ENCODE peak calls at places on chromosomes 4 and X, in five cellular contexts. N, S, Q, L and J are unnamed samples.

GRCh38 chr4:184424993-184425758 is 49.2 kb downstream of the IRF2 start:
- DNase-seq in L (no peak), Q (no peak), N (no peak), S (no peak), J (no peak)

GRCh38 chr4:159455675-159456235 is 352.9 kb downstream of the RAPGEF2 start:
- DNase-seq in L (peak; percentile 18), S (peak; percentile 62), N (peak; percentile 26), Q (peak; percentile 57), J (no peak)

GRCh38 chr4:177010421-177010820 is 217.7 kb upstream of the VEGFC start:
- DNase-seq in S (no peak), Q (no peak), L (no peak), N (no peak), J (no peak)

GRCh38 chr4:125388653-125389052 is 73.9 kb downstream of the FAT4 start:
- DNase-seq in N (no peak), L (no peak), Q (peak; percentile 91), S (no peak), J (no peak)

GRCh38 chrX:369563-370101 is 17.1 kb downstream of the PPP2R3B start:
- DNase-seq in Q (no peak), L (no peak), N (no peak), S (no peak), J (no peak)

GRCh38 chr4:106080376-106080775 is 185.1 kb downstream of the NPNT start:
- DNase-seq in N (no peak), Q (peak; percentile 70), L (no peak), S (no peak), J (no peak)

GRCh38 chrX:24149346-24150050 is at the start of gene ZFX:
- DNase-seq in N (peak; percentile 59), Q (peak; percentile 71), S (peak; percentile 77), L (no peak), J (peak; percentile 42)

GRCh38 chr4:94595880-94596483 is 144.2 kb downstream of the PDLIM5 start:
- DNase-seq in S (peak; percentile 55), N (no peak), L (no peak), Q (peak; percentile 62), J (no peak)

GRCh38 chr4:183493246-183493645 is 11.6 kb upstream of the ING2 start:
- DNase-seq in L (no peak), Q (no peak), N (no peak), S (no peak), J (no peak)

GRCh38 chrX:34886011-34886410 is 56.6 kb upstream of the FAM47B start:
- DNase-seq in Q (no peak), L (no peak), N (no peak), S (no peak), J (no peak)

GRCh38 chr4:118086334-118086733 is 52.0 kb downstream of the NDST3 start:
- DNase-seq in S (no peak), Q (peak; percentile 37), N (peak; percentile 77), L (no peak), J (no peak)

GRCh38 chr4:168361365-168362024 is 42.9 kb upstream of the DDX60 start:
- DNase-seq in N (no peak), S (no peak), L (no peak), Q (no peak), J (no peak)

GRCh38 chrX:23888887-23889501 is 18.7 kb downstream of the APOO start:
- DNase-seq in Q (peak; percentile 44), L (no peak), N (no peak), S (no peak), J (no peak)

GRCh38 chr4:125750827-125751466 is 436.2 kb downstream of the FAT4 start:
- DNase-seq in Q (peak; percentile 57), S (peak; percentile 43), N (no peak), L (no peak), J (no peak)

GRCh38 chr4:2647403-2648158 is 108.6 kb downstream of the TNIP2 start:
- DNase-seq in S (no peak), L (no peak), N (no peak), Q (no peak), J (no peak)

GRCh38 chr4:142846105-142846728 is at the start of gene INPP4B:
- DNase-seq in N (peak; percentile 58), L (peak; percentile 1), S (peak; percentile 72), Q (peak; percentile 50), J (peak; percentile 29)

GRCh38 chr4:82885410-82885809 is 5.5 kb downstream of the SEC31A start:
- DNase-seq in Q (no peak), N (no peak), L (no peak), S (no peak), J (no peak)